ENCODE peak calls at places on chromosomes 7 and 10, in nine cellular contexts. C is stimulated activated CD4-positive, alpha-beta T cell treated with anti-CD3 and anti-CD28 coated beads, Interleukin-1b, Interleukin-23, amount 100 ng/mL, for 24 hours; X is fibroblast of the conjunctiva; M is activated CD4-positive, CD25-positive, alpha-beta regulatory T cell; D is natural killer cell treated with Interleukin-12 subunit alpha and Interleukin-12 subunit beta and Interleukin-15 and Interleukin-18, amount 100 ng/mL, for 72 hours; G is NCI-H446; V is NCI-H2029 treated with DMSO at 0.1 percent for 48 hours; A is NCI-H1930; Y is left ventricle myocardium superior. R is an unnamed sample.
A peak's percentile ranks its signal among the peaks of the same experiment; 100 is the strongest.

GRCh38 chr7:92790987-92791386 is 45.4 kb downstream of the CDK6 start:
- DNase-seq in C (no peak), V (no peak), A (no peak), X (no peak), G (no peak), Y (no peak), M (no peak), D (no peak), R (no peak)

GRCh38 chr7:24229481-24230226 is 54.3 kb upstream of the NPY start:
- DNase-seq in V (no peak), C (no peak), Y (no peak), D (no peak), M (no peak), G (no peak), A (no peak), X (no peak), R (no peak)

GRCh38 chr10:99815611-99816010 is 33.2 kb downstream of the ABCC2 start:
- DNase-seq in G (no peak), C (no peak), A (no peak), X (no peak), V (no peak), D (no peak), Y (no peak), M (no peak), R (no peak)

GRCh38 chr10:71646051-71646450 is 73.5 kb downstream of the C10orf105 start:
- DNase-seq in M (no peak), D (no peak), C (no peak), Y (no peak), A (no peak), X (no peak), G (no peak), V (no peak), R (no peak)

GRCh38 chr7:73340514-73340913 is 12.6 kb downstream of the FKBP6 start:
- DNase-seq in V (no peak), X (no peak), A (no peak), G (no peak), Y (no peak), D (no peak), M (no peak), C (no peak), R (no peak)

GRCh38 chr7:79376297-79377025 is 77.0 kb downstream of the MAGI2 start:
- DNase-seq in X (no peak), Y (no peak), D (no peak), V (no peak), M (no peak), C (no peak), G (no peak), A (no peak), R (no peak)

GRCh38 chr10:21927601-21928000 is 75.9 kb downstream of the DNAJC1 start:
- DNase-seq in M (no peak), D (no peak), Y (no peak), C (no peak), X (peak; percentile 41), V (no peak), G (no peak), A (no peak), R (no peak)

GRCh38 chr7:101550641-101551531 is 78.2 kb downstream of the MYL10 start:
- DNase-seq in D (no peak), X (no peak), Y (no peak), V (no peak), C (no peak), M (no peak), A (no peak), G (no peak), R (no peak)

GRCh38 chr10:99612167-99612831 is 7.9 kb downstream of the SLC25A28 start:
- DNase-seq in M (no peak), V (peak; percentile 12), A (no peak), C (no peak), G (peak; percentile 0), D (peak; percentile 80), Y (no peak), X (peak; percentile 46), R (peak; percentile 7)

GRCh38 chr7:69517985-69518731 is 80.1 kb upstream of the AUTS2 start:
- DNase-seq in A (no peak), Y (no peak), D (no peak), X (no peak), M (no peak), C (no peak), V (no peak), G (no peak), R (no peak)

GRCh38 chr10:6778992-6779701 is 199.1 kb upstream of the PRKCQ start:
- DNase-seq in D (no peak), G (no peak), Y (no peak), M (no peak), A (no peak), C (no peak), X (peak; percentile 85), V (no peak), R (no peak)

GRCh38 chr7:70738080-70738479 is 393.9 kb upstream of the GALNT17 start:
- DNase-seq in G (no peak), Y (no peak), C (no peak), M (no peak), D (no peak), V (no peak), X (no peak), A (no peak), R (no peak)

GRCh38 chr10:53003094-53003493 is 230.5 kb upstream of the MBL2 start:
- DNase-seq in X (no peak), V (no peak), M (no peak), D (no peak), G (no peak), C (no peak), Y (no peak), A (no peak), R (no peak)

GRCh38 chr10:80064120-80064886 is 14.2 kb upstream of the TMEM254 start:
- DNase-seq in M (no peak), V (no peak), X (no peak), A (no peak), D (no peak), C (no peak), Y (no peak), G (no peak), R (no peak)

GRCh38 chr7:38820571-38820970 is 88.4 kb downstream of the VPS41 start:
- DNase-seq in G (no peak), M (no peak), V (no peak), A (no peak), D (no peak), Y (no peak), C (no peak), X (no peak), R (no peak)

GRCh38 chr10:116688241-116688711 is 54.1 kb downstream of the HSPA12A start:
- DNase-seq in G (no peak), Y (peak; percentile 47), C (no peak), D (no peak), M (no peak), A (no peak), V (no peak), X (no peak), R (no peak)

GRCh38 chr7:27151945-27152815 is at the start of gene HOXA3:
- DNase-seq in A (no peak), V (no peak), M (no peak), G (no peak), C (no peak), X (no peak), Y (no peak), D (no peak), R (no peak)

GRCh38 chr7:76108540-76109233 is 60.8 kb downstream of the MDH2 start:
- DNase-seq in G (no peak), C (no peak), X (no peak), V (peak; percentile 32), Y (no peak), M (no peak), D (no peak), A (no peak), R (no peak)

GRCh38 chr7:8147004-8147403 is 115.0 kb downstream of the ICA1 start:
- DNase-seq in G (no peak), M (no peak), V (peak; percentile 96), C (no peak), Y (peak; percentile 46), X (no peak), A (no peak), D (no peak), R (peak; percentile 65)

GRCh38 chr7:143073556-143073955 is 21.4 kb downstream of the OR6V1 start:
- DNase-seq in M (no peak), V (no peak), G (no peak), A (no peak), C (no peak), D (no peak), Y (no peak), X (no peak), R (no peak)

GRCh38 chr7:55307123-55307916 is 57.8 kb upstream of the LANCL2 start:
- DNase-seq in M (no peak), A (no peak), C (no peak), V (no peak), Y (no peak), D (no peak), X (no peak), G (no peak), R (no peak)

GRCh38 chr10:60203993-60204618 is 185.6 kb downstream of the ANK3 start:
- DNase-seq in D (no peak), C (no peak), X (peak; percentile 22), V (no peak), Y (no peak), G (no peak), A (no peak), M (no peak), R (no peak)

GRCh38 chr10:129096340-129096984 is 370.6 kb upstream of the MGMT start:
- DNase-seq in C (no peak), M (no peak), G (no peak), A (no peak), X (peak; percentile 93), D (no peak), V (peak; percentile 12), Y (peak; percentile 41), R (no peak)

GRCh38 chr10:86203162-86203905 is 163.3 kb downstream of the GRID1 start:
- DNase-seq in A (no peak), V (no peak), X (no peak), Y (no peak), G (no peak), M (no peak), C (no peak), D (no peak), R (no peak)

GRCh38 chr10:90328896-90329295 is 528.9 kb downstream of the HTR7 start:
- DNase-seq in Y (no peak), V (no peak), X (no peak), C (no peak), M (no peak), D (no peak), A (no peak), G (no peak), R (no peak)

GRCh38 chr7:84508569-84508968 is 314.0 kb upstream of the SEMA3A start:
- DNase-seq in X (no peak), G (no peak), V (no peak), D (no peak), Y (no peak), C (no peak), A (no peak), M (no peak), R (no peak)

GRCh38 chr7:143002106-143002505 is 24.8 kb downstream of the OR9A2 start:
- DNase-seq in X (no peak), C (no peak), G (peak; percentile 1), A (no peak), V (no peak), Y (no peak), M (no peak), D (no peak), R (no peak)

R was measured in NCI-H187.